ENCODE peak calls at places on chromosomes 4 and X, in six cellular contexts. One of them, this sample, is unnamed.

GRCh38 chr4:15935504-15936392 is 2.8 kb downstream of the FGFBP1 start:
- DNase-seq in astrocyte of the spinal cord: no peak
- DNase-seq in stomach: no peak
- DNase-seq in aorta: no peak
- DNase-seq in MG63: no peak
- DNase-seq in fibroblast of lung: no peak
- DNase-seq in this sample: no peak

GRCh38 chr4:82799006-82799881 is 648 bp upstream of the SCD5 start:
- DNase-seq in astrocyte of the spinal cord: no peak
- DNase-seq in stomach: peak; percentile 38
- DNase-seq in aorta: no peak
- DNase-seq in MG63: no peak
- DNase-seq in fibroblast of lung: no peak
- DNase-seq in this sample: peak; percentile 85

GRCh38 chr4:18914182-18914581 is 892.6 kb upstream of the LCORL start:
- DNase-seq in astrocyte of the spinal cord: no peak
- DNase-seq in stomach: no peak
- DNase-seq in aorta: no peak
- DNase-seq in MG63: no peak
- DNase-seq in fibroblast of lung: peak; percentile 21
- DNase-seq in this sample: no peak

GRCh38 chr4:165493359-165493758 is 114.6 kb downstream of the CPE start:
- DNase-seq in astrocyte of the spinal cord: peak; percentile 67
- DNase-seq in stomach: peak; percentile 65
- DNase-seq in aorta: peak; percentile 58
- DNase-seq in MG63: peak; percentile 57
- DNase-seq in fibroblast of lung: peak; percentile 52
- DNase-seq in this sample: peak; percentile 82

GRCh38 chrX:154030266-154030665 is 10.6 kb upstream of the IRAK1 start:
- DNase-seq in astrocyte of the spinal cord: no peak
- DNase-seq in stomach: no peak
- DNase-seq in aorta: peak; percentile 32
- DNase-seq in MG63: no peak
- DNase-seq in fibroblast of lung: no peak
- DNase-seq in this sample: no peak

GRCh38 chrX:18252644-18253359 is 32.1 kb upstream of the BEND2 start:
- DNase-seq in astrocyte of the spinal cord: no peak
- DNase-seq in stomach: no peak
- DNase-seq in aorta: no peak
- DNase-seq in MG63: no peak
- DNase-seq in fibroblast of lung: no peak
- DNase-seq in this sample: no peak

GRCh38 chrX:153926863-153927685 is 1.0 kb upstream of the ARHGAP4 start:
- DNase-seq in astrocyte of the spinal cord: no peak
- DNase-seq in stomach: peak; percentile 57
- DNase-seq in aorta: peak; percentile 85
- DNase-seq in MG63: peak; percentile 49
- DNase-seq in fibroblast of lung: peak; percentile 30
- DNase-seq in this sample: peak; percentile 91

GRCh38 chr4:2417765-2418651 is at the start of gene ZFYVE28:
- DNase-seq in astrocyte of the spinal cord: peak; percentile 48
- DNase-seq in stomach: no peak
- DNase-seq in aorta: peak; percentile 70
- DNase-seq in MG63: no peak
- DNase-seq in fibroblast of lung: no peak
- DNase-seq in this sample: no peak

GRCh38 chrX:77597090-77597489 is 149.9 kb downstream of the FGF16 start:
- DNase-seq in astrocyte of the spinal cord: peak; percentile 34
- DNase-seq in stomach: no peak
- DNase-seq in aorta: no peak
- DNase-seq in MG63: no peak
- DNase-seq in fibroblast of lung: peak; percentile 43
- DNase-seq in this sample: peak; percentile 5

GRCh38 chrX:139881130-139881529 is 51.7 kb downstream of the ATP11C start:
- DNase-seq in astrocyte of the spinal cord: peak; percentile 34
- DNase-seq in stomach: no peak
- DNase-seq in aorta: no peak
- DNase-seq in MG63: no peak
- DNase-seq in fibroblast of lung: peak; percentile 86
- DNase-seq in this sample: no peak

GRCh38 chrX:107713205-107714195 is 62.1 kb downstream of the TSC22D3 start:
- DNase-seq in astrocyte of the spinal cord: no peak
- DNase-seq in stomach: no peak
- DNase-seq in aorta: no peak
- DNase-seq in MG63: no peak
- DNase-seq in fibroblast of lung: no peak
- DNase-seq in this sample: no peak
- H3K4me3 ChIP-seq in astrocyte of the spinal cord: no peak overlapping the region
- H3K4me3 ChIP-seq in stomach: peak overlapping the region; percentile 64
- H3K4me3 ChIP-seq in aorta: peak overlapping the region; percentile 50
- H3K4me3 ChIP-seq in MG63: no peak overlapping the region
- H3K4me3 ChIP-seq in fibroblast of lung: no peak overlapping the region
- H3K4me3 ChIP-seq in this sample: no peak overlapping the region

GRCh38 chrX:149540133-149540620 is 635 bp upstream of the EOLA1 start:
- DNase-seq in astrocyte of the spinal cord: peak; percentile 92
- DNase-seq in stomach: peak; percentile 92
- DNase-seq in aorta: peak; percentile 95
- DNase-seq in MG63: peak; percentile 85
- DNase-seq in fibroblast of lung: peak; percentile 80
- DNase-seq in this sample: peak; percentile 91

GRCh38 chrX:149540621-149541520 is at the start of gene EOLA1:
- DNase-seq in astrocyte of the spinal cord: peak; percentile 96
- DNase-seq in stomach: peak; percentile 89
- DNase-seq in aorta: peak; percentile 93
- DNase-seq in MG63: peak; percentile 89
- DNase-seq in fibroblast of lung: peak; percentile 97
- DNase-seq in this sample: peak; percentile 92

GRCh38 chrX:149541521-149542047 is 772 bp downstream of the EOLA1 start:
- DNase-seq in astrocyte of the spinal cord: no peak
- DNase-seq in stomach: no peak
- DNase-seq in aorta: no peak
- DNase-seq in MG63: no peak
- DNase-seq in fibroblast of lung: no peak
- DNase-seq in this sample: no peak

DNA sequence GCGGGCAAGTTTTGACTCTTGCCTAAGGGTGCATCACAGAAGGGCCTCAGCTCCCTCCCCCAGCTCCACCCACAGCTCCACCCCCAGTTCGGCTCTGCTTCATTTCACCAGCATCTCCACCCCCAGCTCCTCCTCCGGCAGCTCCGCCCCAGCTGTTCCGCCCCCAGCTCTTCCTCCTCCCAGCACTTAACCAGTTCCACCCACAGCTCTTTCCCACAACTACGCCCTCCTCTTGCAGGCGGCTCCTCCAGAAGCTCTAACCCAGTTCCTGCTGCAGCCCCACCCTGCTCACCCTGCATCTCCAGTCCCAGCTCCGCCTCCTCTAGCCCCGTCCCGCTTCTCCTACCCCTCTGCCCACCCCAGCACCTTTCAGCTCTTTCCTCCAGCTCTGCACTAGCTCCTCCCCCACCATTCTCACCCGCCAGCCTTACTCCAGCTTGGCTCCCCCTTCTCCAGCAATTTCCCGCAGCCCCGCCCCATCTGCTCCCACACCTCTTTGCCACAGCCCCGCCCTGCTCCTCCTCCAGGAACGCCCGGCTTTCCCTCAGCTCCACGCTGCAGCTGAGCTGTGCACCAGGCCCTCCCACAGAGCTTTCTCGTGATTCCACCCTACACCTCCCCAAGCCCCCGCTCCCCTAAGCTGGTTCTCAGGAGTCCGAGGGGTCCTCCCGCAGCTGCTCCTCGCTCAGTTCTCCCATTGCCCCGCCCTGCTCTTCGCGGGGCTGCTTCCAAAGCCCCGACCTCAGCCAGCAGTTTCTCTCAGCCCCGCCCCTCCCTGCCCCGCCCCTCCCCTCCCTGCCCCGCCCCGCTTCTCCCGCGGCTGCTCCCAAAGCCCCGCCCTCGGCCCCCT is 1.3 kb upstream of the EOLA1 start:
- DNase-seq in astrocyte of the spinal cord: peak; percentile 95
- DNase-seq in stomach: peak; percentile 84
- DNase-seq in aorta: peak; percentile 94
- DNase-seq in MG63: peak; percentile 86
- DNase-seq in fibroblast of lung: peak; percentile 93
- DNase-seq in this sample: peak; percentile 86
- H3K4me3 ChIP-seq in astrocyte of the spinal cord: peak overlapping the region; percentile 49
- H3K4me3 ChIP-seq in stomach: peak overlapping the region; percentile 55
- H3K4me3 ChIP-seq in aorta: no peak overlapping the region
- H3K4me3 ChIP-seq in MG63: peak overlapping the region; percentile 59
- H3K4me3 ChIP-seq in fibroblast of lung: peak overlapping the region; percentile 41
- H3K4me3 ChIP-seq in this sample: peak overlapping the region; percentile 62

GRCh38 chrX:40546870-40547269 is 33.9 kb upstream of the ATP6AP2 start:
- DNase-seq in astrocyte of the spinal cord: no peak
- DNase-seq in stomach: no peak
- DNase-seq in aorta: no peak
- DNase-seq in MG63: no peak
- DNase-seq in fibroblast of lung: no peak
- DNase-seq in this sample: no peak

GRCh38 chrX:40544343-40545250 is 36.2 kb upstream of the ATP6AP2 start:
- DNase-seq in astrocyte of the spinal cord: no peak
- DNase-seq in stomach: no peak
- DNase-seq in aorta: no peak
- DNase-seq in MG63: peak; percentile 35
- DNase-seq in fibroblast of lung: peak; percentile 14
- DNase-seq in this sample: no peak

GRCh38 chrX:40552768-40553167 is 28.0 kb upstream of the ATP6AP2 start:
- DNase-seq in astrocyte of the spinal cord: peak; percentile 27
- DNase-seq in stomach: no peak
- DNase-seq in aorta: no peak
- DNase-seq in MG63: no peak
- DNase-seq in fibroblast of lung: no peak
- DNase-seq in this sample: peak; percentile 28

DNA sequence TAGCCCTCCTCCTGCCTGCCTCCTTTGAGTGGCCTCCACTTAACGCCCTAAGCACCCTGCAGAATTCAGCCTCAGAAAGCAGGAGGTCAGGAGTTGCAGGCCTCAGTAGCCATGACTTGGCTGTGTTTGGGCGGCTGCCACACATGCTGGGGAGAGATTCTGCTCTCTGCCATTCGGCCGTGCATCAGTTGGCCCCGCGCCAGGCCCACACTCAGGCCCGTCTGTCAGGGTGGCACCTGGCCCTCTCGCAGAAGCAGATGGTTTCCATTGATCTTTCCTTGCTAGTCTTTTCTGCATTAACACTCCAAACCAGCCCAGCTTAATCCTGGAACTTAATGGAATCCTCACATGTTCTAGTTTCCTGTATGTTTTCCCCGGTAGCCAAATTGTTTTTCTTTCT is 30.7 kb upstream of the ATP6AP2 start:
- DNase-seq in astrocyte of the spinal cord: no peak
- DNase-seq in stomach: no peak
- DNase-seq in aorta: no peak
- DNase-seq in MG63: peak; percentile 8
- DNase-seq in fibroblast of lung: no peak
- DNase-seq in this sample: peak; percentile 71
- H3K4me3 ChIP-seq in astrocyte of the spinal cord: no peak overlapping the region
- H3K4me3 ChIP-seq in stomach: no peak overlapping the region
- H3K4me3 ChIP-seq in aorta: no peak overlapping the region
- H3K4me3 ChIP-seq in MG63: no peak overlapping the region
- H3K4me3 ChIP-seq in fibroblast of lung: no peak overlapping the region
- H3K4me3 ChIP-seq in this sample: no peak overlapping the region

GRCh38 chr4:179750374-179750773 is 2308.1 kb upstream of the AGA start:
- DNase-seq in astrocyte of the spinal cord: peak; percentile 42
- DNase-seq in stomach: no peak
- DNase-seq in aorta: no peak
- DNase-seq in MG63: no peak
- DNase-seq in fibroblast of lung: peak; percentile 9
- DNase-seq in this sample: peak; percentile 44
- H3K4me3 ChIP-seq in astrocyte of the spinal cord: no peak overlapping the region
- H3K4me3 ChIP-seq in stomach: no peak overlapping the region
- H3K4me3 ChIP-seq in aorta: no peak overlapping the region
- H3K4me3 ChIP-seq in MG63: no peak overlapping the region
- H3K4me3 ChIP-seq in fibroblast of lung: no peak overlapping the region
- H3K4me3 ChIP-seq in this sample: no peak overlapping the region

GRCh38 chrX:16834811-16835210 is 35.4 kb downstream of the RBBP7 start:
- DNase-seq in astrocyte of the spinal cord: peak; percentile 75
- DNase-seq in stomach: no peak
- DNase-seq in aorta: no peak
- DNase-seq in MG63: no peak
- DNase-seq in fibroblast of lung: peak; percentile 57
- DNase-seq in this sample: no peak
- H3K4me3 ChIP-seq in astrocyte of the spinal cord: no peak overlapping the region
- H3K4me3 ChIP-seq in stomach: no peak overlapping the region
- H3K4me3 ChIP-seq in aorta: no peak overlapping the region
- H3K4me3 ChIP-seq in MG63: no peak overlapping the region
- H3K4me3 ChIP-seq in fibroblast of lung: no peak overlapping the region
- H3K4me3 ChIP-seq in this sample: no peak overlapping the region

GRCh38 chr4:113469926-113470325 is 291.6 kb downstream of the CAMK2D start:
- DNase-seq in astrocyte of the spinal cord: no peak
- DNase-seq in stomach: no peak
- DNase-seq in aorta: no peak
- DNase-seq in MG63: no peak
- DNase-seq in fibroblast of lung: no peak
- DNase-seq in this sample: no peak

GRCh38 chr4:113469023-113469390 is 292.5 kb downstream of the CAMK2D start:
- DNase-seq in astrocyte of the spinal cord: no peak
- DNase-seq in stomach: no peak
- DNase-seq in aorta: no peak
- DNase-seq in MG63: no peak
- DNase-seq in fibroblast of lung: peak; percentile 29
- DNase-seq in this sample: no peak

GRCh38 chr4:113468165-113469022 is 293.1 kb downstream of the CAMK2D start:
- DNase-seq in astrocyte of the spinal cord: peak; percentile 100
- DNase-seq in stomach: peak; percentile 63
- DNase-seq in aorta: peak; percentile 91
- DNase-seq in MG63: peak; percentile 92
- DNase-seq in fibroblast of lung: peak; percentile 100
- DNase-seq in this sample: peak; percentile 95

GRCh38 chr4:113471141-113471860 is 290.2 kb downstream of the CAMK2D start:
- DNase-seq in astrocyte of the spinal cord: peak; percentile 58
- DNase-seq in stomach: no peak
- DNase-seq in aorta: no peak
- DNase-seq in MG63: no peak
- DNase-seq in fibroblast of lung: peak; percentile 73
- DNase-seq in this sample: no peak

DNA sequence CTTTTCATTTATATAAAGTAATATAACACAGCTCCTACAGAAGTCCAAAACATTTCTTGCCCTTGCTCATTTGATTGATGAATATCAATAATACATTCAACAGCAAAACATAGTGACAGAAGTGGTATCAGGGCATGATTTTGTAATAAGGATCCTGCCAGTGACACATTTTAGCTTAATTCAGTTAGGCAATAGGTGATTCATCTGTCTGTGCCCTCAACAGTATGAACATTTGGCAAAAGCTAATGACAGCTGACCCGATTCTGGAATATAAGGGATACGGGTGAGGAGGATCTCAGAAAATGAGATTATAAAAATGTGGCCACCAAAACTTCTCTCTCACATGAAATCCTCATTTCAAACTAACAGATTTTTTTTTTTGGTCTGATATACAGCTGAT is 294.0 kb downstream of the CAMK2D start:
- DNase-seq in astrocyte of the spinal cord: peak; percentile 62
- DNase-seq in stomach: no peak
- DNase-seq in aorta: no peak
- DNase-seq in MG63: no peak
- DNase-seq in fibroblast of lung: peak; percentile 75
- DNase-seq in this sample: peak; percentile 61
- H3K4me3 ChIP-seq in astrocyte of the spinal cord: no peak overlapping the region
- H3K4me3 ChIP-seq in stomach: no peak overlapping the region
- H3K4me3 ChIP-seq in aorta: no peak overlapping the region
- H3K4me3 ChIP-seq in MG63: peak overlapping the region; percentile 26
- H3K4me3 ChIP-seq in fibroblast of lung: no peak overlapping the region
- H3K4me3 ChIP-seq in this sample: peak overlapping the region; percentile 48